ENCODE peak calls at places on chromosome 1, in ten cellular contexts. R, A, Z, G, B, H, D, M, Y and L are unnamed samples.

GRCh38 chr1:172581779-172582178 is 48.8 kb downstream of the SUCO start:
- DNase-seq in R (no peak), A (no peak), Z (no peak), G (no peak), B (no peak), H (no peak), D (no peak), M (no peak), Y (no peak), L (no peak)

GRCh38 chr1:197526736-197527371 is 248.4 kb downstream of the DENND1B start:
- DNase-seq in R (no peak), A (no peak), Z (no peak), G (peak), B (no peak), H (peak), D (no peak), M (no peak), Y (peak), L (no peak)

GRCh38 chr1:4362314-4363044 is 291.9 kb upstream of the AJAP1 start:
- DNase-seq in R (no peak), A (no peak), Z (no peak), G (no peak), B (no peak), H (no peak), D (no peak), M (no peak), Y (no peak), L (no peak)

GRCh38 chr1:118142546-118142945 is 42.5 kb downstream of the SPAG17 start:
- DNase-seq in R (no peak), A (no peak), Z (no peak), G (no peak), B (no peak), H (no peak), D (no peak), M (no peak), Y (no peak), L (no peak)

GRCh38 chr1:9438431-9439073 is 100.7 kb upstream of the SLC25A33 start:
- DNase-seq in R (peak), A (no peak), Z (no peak), G (no peak), B (no peak), H (no peak), D (peak), M (peak), Y (peak), L (peak)

GRCh38 chr1:211741799-211742198 is 66.4 kb upstream of the NEK2 start:
- DNase-seq in R (no peak), A (no peak), Z (no peak), G (no peak), B (no peak), H (no peak), D (no peak), M (no peak), Y (no peak), L (no peak)

GRCh38 chr1:108854226-108855019 is 2.5 kb downstream of the AKNAD1 start:
- DNase-seq in R (no peak), A (no peak), Z (no peak), G (no peak), B (no peak), H (no peak), D (no peak), M (no peak), Y (no peak), L (no peak)

GRCh38 chr1:3814771-3815561 is 18.7 kb upstream of the LRRC47 start:
- DNase-seq in R (no peak), A (no peak), Z (no peak), G (no peak), B (no peak), H (no peak), D (no peak), M (no peak), Y (no peak), L (no peak)

GRCh38 chr1:19750101-19750881 is 49.4 kb downstream of the TMCO4 start:
- DNase-seq in R (no peak), A (no peak), Z (no peak), G (no peak), B (no peak), H (no peak), D (no peak), M (no peak), Y (no peak), L (no peak)

GRCh38 chr1:106937104-106937503 is 119.4 kb upstream of the PRMT6 start:
- DNase-seq in R (no peak), A (no peak), Z (no peak), G (no peak), B (no peak), H (no peak), D (no peak), M (no peak), Y (peak), L (peak)

GRCh38 chr1:156889802-156890585 is 3.5 kb upstream of the PEAR1 start:
- DNase-seq in R (peak), A (no peak), Z (no peak), G (peak), B (peak), H (peak), D (peak), M (peak), Y (peak), L (peak)

GRCh38 chr1:171310661-171311087 is 3.3 kb upstream of the FMO4 start:
- DNase-seq in R (no peak), A (no peak), Z (no peak), G (no peak), B (no peak), H (no peak), D (no peak), M (no peak), Y (peak), L (no peak)

GRCh38 chr1:171311771-171312558 is 2.0 kb upstream of the FMO4 start:
- DNase-seq in R (no peak), A (no peak), Z (no peak), G (no peak), B (no peak), H (no peak), D (no peak), M (no peak), Y (no peak), L (no peak)

GRCh38 chr1:171313319-171313834 is 606 bp upstream of the FMO4 start:
- DNase-seq in R (no peak), A (no peak), Z (no peak), G (no peak), B (no peak), H (no peak), D (no peak), M (no peak), Y (no peak), L (no peak)

GRCh38 chr1:171313835-171314320 is at the start of gene FMO4:
- DNase-seq in R (peak), A (peak), Z (peak), G (peak), B (peak), H (peak), D (peak), M (peak), Y (peak), L (peak)
- TF ChIP-seq POLR2A in R (no peak), A (peak), Z (peak), G (no peak), B (no peak), H (no peak), D (no peak), M (peak), Y (peak), L (no peak)

DNA sequence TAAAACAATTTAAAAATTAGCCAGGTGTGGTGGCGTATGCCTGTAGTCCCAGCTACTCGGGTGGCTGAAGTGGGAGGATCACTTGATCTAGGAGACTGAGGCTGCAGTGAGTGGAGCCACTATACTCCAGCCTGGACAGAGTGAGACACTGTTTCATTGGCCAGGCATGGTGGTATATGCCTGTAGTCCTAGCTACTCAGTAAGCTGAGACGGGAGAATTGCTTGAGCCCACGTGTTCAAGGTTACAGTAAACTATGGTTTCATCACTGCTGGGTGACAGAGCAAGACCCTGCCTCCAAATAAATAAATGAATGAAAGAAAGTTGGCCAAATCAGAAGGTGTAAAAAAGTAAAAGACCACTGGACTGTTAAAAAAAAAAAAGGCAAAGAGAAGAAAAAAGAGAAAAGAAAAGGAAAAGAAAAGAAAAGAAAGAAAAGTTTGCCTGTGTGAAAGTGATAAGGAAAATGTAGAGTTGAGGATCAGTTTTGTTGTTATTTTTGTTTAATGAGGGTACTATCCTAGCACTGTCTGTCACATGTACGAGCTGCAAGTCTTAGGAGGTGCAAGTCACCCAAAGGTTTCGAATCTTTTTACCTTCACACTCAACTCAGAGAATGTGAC is 52.3 kb downstream of the LUZP1 start:
- DNase-seq in R (no peak), A (no peak), Z (no peak), G (no peak), B (no peak), H (no peak), D (no peak), M (no peak), Y (no peak), L (no peak)
- TF ChIP-seq POLR2A in R (no peak), A (no peak), Z (no peak), G (no peak), B (no peak), H (no peak), D (no peak), M (no peak), Y (no peak), L (no peak)

GRCh38 chr1:223729906-223730305 is 17.6 kb downstream of the CAPN2 start:
- DNase-seq in R (no peak), A (no peak), Z (no peak), G (no peak), B (no peak), H (no peak), D (no peak), M (no peak), Y (no peak), L (no peak)

GRCh38 chr1:223732993-223733798 is 20.9 kb downstream of the CAPN2 start:
- DNase-seq in R (no peak), A (no peak), Z (no peak), G (no peak), B (no peak), H (no peak), D (peak), M (no peak), Y (no peak), L (no peak)

GRCh38 chr1:223730471-223730870 is 18.1 kb downstream of the CAPN2 start:
- DNase-seq in R (no peak), A (no peak), Z (no peak), G (no peak), B (no peak), H (no peak), D (no peak), M (no peak), Y (no peak), L (no peak)

GRCh38 chr1:223733898-223734852 is 21.8 kb downstream of the CAPN2 start:
- DNase-seq in R (no peak), A (no peak), Z (no peak), G (no peak), B (no peak), H (no peak), D (peak), M (no peak), Y (no peak), L (no peak)

DNA sequence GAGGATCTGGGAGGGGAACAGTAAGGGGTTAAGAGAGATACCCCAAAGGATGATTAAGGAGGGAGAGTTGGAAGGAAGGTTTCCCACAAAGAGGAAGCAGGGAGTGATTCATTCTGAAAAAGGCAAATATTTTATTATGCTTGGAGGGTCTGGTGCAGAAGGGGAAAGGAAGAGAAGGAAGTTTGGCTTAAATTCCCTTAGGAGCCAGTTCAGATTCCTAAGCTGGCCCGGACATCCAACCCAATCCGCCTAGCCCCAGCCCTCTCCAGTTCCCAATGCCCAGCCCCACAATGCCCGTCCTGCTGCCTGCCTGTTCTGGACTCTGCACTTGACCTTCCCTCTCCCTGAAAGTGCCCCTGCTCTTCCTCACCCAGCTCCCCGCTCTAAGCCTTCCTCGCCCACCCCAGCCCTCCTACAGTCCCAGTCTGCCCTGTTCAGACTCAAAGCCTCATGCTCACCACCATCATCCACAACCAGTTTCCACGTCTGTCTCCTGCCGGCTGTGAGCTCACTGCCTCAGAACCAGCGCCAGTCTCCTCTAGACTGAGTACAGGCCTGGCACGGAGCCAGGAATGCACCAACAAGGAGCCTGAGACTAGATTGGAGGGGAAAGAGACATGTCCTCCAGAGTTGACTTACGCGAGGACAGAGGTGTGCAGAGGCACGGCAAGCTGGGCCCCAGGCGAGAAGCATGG is 18.9 kb downstream of the CAPN2 start:
- DNase-seq in R (peak), A (no peak), Z (no peak), G (no peak), B (no peak), H (no peak), D (peak), M (peak), Y (no peak), L (no peak)
- TF ChIP-seq POLR2A in R (no peak), A (no peak), Z (no peak), G (no peak), B (no peak), H (no peak), D (no peak), M (no peak), Y (no peak), L (no peak)

GRCh38 chr1:162083273-162083672 is 13.8 kb downstream of the NOS1AP start:
- DNase-seq in R (no peak), A (no peak), Z (no peak), G (no peak), B (no peak), H (no peak), D (no peak), M (no peak), Y (no peak), L (no peak)
- TF ChIP-seq POLR2A in R (no peak), A (no peak), Z (no peak), G (no peak), B (no peak), H (no peak), D (no peak), M (no peak), Y (no peak), L (no peak)

GRCh38 chr1:200411406-200412257 is 1.8 kb upstream of the ZNF281 start:
- DNase-seq in R (no peak), A (no peak), Z (no peak), G (no peak), B (no peak), H (no peak), D (no peak), M (no peak), Y (no peak), L (no peak)
- TF ChIP-seq POLR2A in R (no peak), A (no peak), Z (no peak), G (no peak), B (no peak), H (no peak), D (no peak), M (no peak), Y (no peak), L (no peak)

GRCh38 chr1:55362558-55362957 is 147.4 kb upstream of the USP24 start:
- DNase-seq in R (no peak), A (no peak), Z (no peak), G (no peak), B (no peak), H (no peak), D (no peak), M (no peak), Y (no peak), L (no peak)
- TF ChIP-seq POLR2A in R (no peak), A (no peak), Z (no peak), G (no peak), B (no peak), H (no peak), D (no peak), M (no peak), Y (no peak), L (no peak)

GRCh38 chr1:225155555-225155954 is 226.1 kb downstream of the DNAH14 start:
- DNase-seq in R (no peak), A (no peak), Z (no peak), G (no peak), B (no peak), H (no peak), D (no peak), M (no peak), Y (no peak), L (no peak)
- TF ChIP-seq POLR2A in R (no peak), A (no peak), Z (no peak), G (no peak), B (no peak), H (no peak), D (no peak), M (no peak), Y (no peak), L (no peak)

DNA sequence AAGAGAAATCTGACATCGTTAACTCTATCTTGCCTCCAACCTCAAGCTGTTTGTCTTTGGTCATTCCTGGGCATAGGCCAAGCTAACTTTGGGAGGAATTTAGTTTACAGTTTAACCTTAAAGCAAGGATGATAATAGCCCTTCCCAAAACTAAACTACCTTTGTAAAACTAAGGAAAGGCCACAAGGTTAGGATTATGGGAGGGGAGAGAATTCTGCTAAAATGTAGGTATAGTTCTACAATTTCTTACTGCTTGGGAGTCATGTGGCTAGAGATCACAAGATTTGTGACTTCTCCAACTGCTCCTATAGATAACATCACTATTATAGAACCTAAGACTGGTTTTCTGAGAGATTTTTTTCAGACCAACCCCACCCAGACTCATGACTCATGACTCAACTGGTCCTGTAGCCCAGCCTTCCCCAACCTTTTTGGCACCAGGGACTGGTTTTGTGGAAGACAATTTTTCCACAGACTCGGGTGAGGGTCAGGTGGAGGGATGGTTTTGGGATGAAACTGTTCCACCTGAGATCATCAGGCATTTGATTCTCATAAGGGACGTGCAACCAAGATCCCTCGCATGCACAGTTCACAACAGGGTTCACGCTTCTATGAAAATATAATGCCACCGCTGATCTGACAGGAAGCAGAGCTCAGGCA is 70.7 kb upstream of the MUTYH start:
- DNase-seq in R (no peak), A (no peak), Z (no peak), G (no peak), B (no peak), H (no peak), D (no peak), M (no peak), Y (no peak), L (peak)
- TF ChIP-seq POLR2A in R (no peak), A (no peak), Z (no peak), G (no peak), B (no peak), H (no peak), D (no peak), M (no peak), Y (no peak), L (no peak)